ENCODE peak calls at places on chromosomes 13 and 19, in five cellular contexts. Z is NCI-H1417, K is caudate nucleus, C is foreskin melanocyte, W is NCI-H1092. A is an unnamed sample.

GRCh38 chr13:96934889-96935490 is 59.3 kb downstream of the OXGR1 start:
- DNase-seq in C (no peak), W (peak), Z (peak), K (no peak), A (no peak)

GRCh38 chr13:30222253-30222652 is 85.1 kb downstream of the KATNAL1 start:
- DNase-seq in Z (no peak), C (no peak), W (no peak), K (no peak), A (no peak)

GRCh38 chr13:44351505-44351854 is 22.1 kb upstream of the SERP2 start:
- DNase-seq in Z (no peak), W (no peak), C (no peak), K (no peak), A (no peak)

GRCh38 chr19:41795031-41795461 is 1.3 kb upstream of the CEACAM3 start:
- DNase-seq in C (peak), W (peak), K (no peak), Z (peak), A (peak)

GRCh38 chr13:112657850-112658445 is 31.9 kb upstream of the ATP11A start:
- DNase-seq in W (no peak), K (no peak), C (no peak), Z (no peak), A (no peak)

GRCh38 chr13:113403255-113404104 is 39.5 kb upstream of the GRTP1 start:
- DNase-seq in K (no peak), Z (no peak), C (no peak), W (no peak), A (no peak)

GRCh38 chr19:4120531-4120930 is 3.4 kb downstream of the MAP2K2 start:
- DNase-seq in K (no peak), Z (no peak), C (no peak), W (no peak), A (no peak)

GRCh38 chr19:41323023-41323422 is 13.1 kb downstream of the CCDC97 start:
- DNase-seq in K (no peak), W (no peak), Z (no peak), C (no peak), A (no peak)

GRCh38 chr19:10353793-10354391 is 14.5 kb upstream of the ICAM3 start:
- DNase-seq in W (no peak), Z (peak), K (no peak), C (no peak), A (no peak)

A was measured in RPMI8226.